ENCODE peak calls at places on chromosome 11, in five cellular contexts. G is RWPE1, O is body of pancreas, K is Panc1, Q is HFF-Myc. W is an unnamed sample.

GRCh38 chr11:78651136-78651775 is 76.6 kb upstream of the NARS2 start:
- DNase-seq in G (no peak), O (no peak), K (no peak), Q (peak), W (no peak)

GRCh38 chr11:7252683-7253213 is 1.0 kb downstream of the SYT9 start:
- DNase-seq in G (no peak), O (peak), K (no peak), Q (no peak), W (no peak)

GRCh38 chr11:62464655-62465054 is 45.8 kb downstream of the SCGB1A1 start:
- DNase-seq in G (no peak), O (no peak), K (no peak), Q (no peak), W (no peak)

GRCh38 chr11:38019072-38019775 is 1421.2 kb upstream of the RAG2 start:
- DNase-seq in G (peak), O (no peak), K (no peak), Q (no peak), W (no peak)

GRCh38 chr11:122750047-122750446 is 88.3 kb upstream of the CRTAM start:
- DNase-seq in G (no peak), O (no peak), K (no peak), Q (no peak), W (no peak)

GRCh38 chr11:128559496-128560103 is 27.8 kb downstream of the ETS1 start:
- DNase-seq in G (no peak), O (no peak), K (no peak), Q (no peak), W (no peak)

GRCh38 chr11:41997860-41998259 is 538.4 kb upstream of the LRRC4C start:
- DNase-seq in G (no peak), O (no peak), K (no peak), Q (no peak), W (no peak)

GRCh38 chr11:68397256-68397655 is 63.3 kb upstream of the PPP6R3 start:
- DNase-seq in G (no peak), O (no peak), K (no peak), Q (no peak), W (no peak)

GRCh38 chr11:66309475-66309874 is 7.4 kb downstream of the CD248 start:
- DNase-seq in G (no peak), O (no peak), K (no peak), Q (no peak), W (no peak)

GRCh38 chr11:33262016-33262638 is 4.9 kb downstream of the HIPK3 start:
- DNase-seq in G (no peak), O (no peak), K (no peak), Q (no peak), W (no peak)

GRCh38 chr11:36010010-36010740 is 66.3 kb downstream of the LDLRAD3 start:
- DNase-seq in G (peak), O (no peak), K (no peak), Q (no peak), W (no peak)

GRCh38 chr11:43920598-43921419 is 21.6 kb upstream of the C11orf96 start:
- DNase-seq in G (peak), O (no peak), K (peak), Q (peak), W (no peak)

GRCh38 chr11:105621985-105622384 is 12.1 kb downstream of the GRIA4 start:
- DNase-seq in G (no peak), O (no peak), K (no peak), Q (no peak), W (no peak)

GRCh38 chr11:12791245-12791644 is 117.0 kb downstream of the TEAD1 start:
- DNase-seq in G (no peak), O (no peak), K (no peak), Q (no peak), W (no peak)

GRCh38 chr11:9273430-9274336 is 8.5 kb upstream of the DENND5A start:
- DNase-seq in G (no peak), O (no peak), K (no peak), Q (no peak), W (no peak)

GRCh38 chr11:3808846-3809623 is 675 bp downstream of the PGAP2 start:
- DNase-seq in G (peak), O (peak), K (peak), Q (peak), W (no peak)

GRCh38 chr11:15911377-15912044 is 444.8 kb downstream of the SOX6 start:
- DNase-seq in G (no peak), O (peak), K (no peak), Q (no peak), W (no peak)

GRCh38 chr11:12411806-12412727 is 34.7 kb downstream of the PARVA start:
- DNase-seq in G (peak), O (peak), K (no peak), Q (peak), W (no peak)

GRCh38 chr11:2772544-2773031 is 72.8 kb upstream of the KCNQ1OT1 start:
- DNase-seq in G (peak), O (no peak), K (no peak), Q (no peak), W (peak)

GRCh38 chr11:60748225-60748624 is 8.4 kb upstream of the MS4A15 start:
- DNase-seq in G (no peak), O (no peak), K (no peak), Q (no peak), W (no peak)

GRCh38 chr11:83257638-83258229 is 28.4 kb downstream of the CCDC90B start:
- DNase-seq in G (peak), O (no peak), K (peak), Q (peak), W (no peak)

GRCh38 chr11:125960771-125961170 is 14.9 kb downstream of the VSIG10L2 start:
- DNase-seq in G (no peak), O (no peak), K (no peak), Q (no peak), W (no peak)

GRCh38 chr11:12706531-12707499 is 32.6 kb downstream of the TEAD1 start:
- DNase-seq in G (no peak), O (peak), K (no peak), Q (no peak), W (no peak)

GRCh38 chr11:80330302-80330701 is 889.5 kb upstream of the TENM4 start:
- DNase-seq in G (peak), O (no peak), K (no peak), Q (no peak), W (no peak)

GRCh38 chr11:47071341-47071740 is 105.3 kb downstream of the ARFGAP2 start:
- DNase-seq in G (no peak), O (no peak), K (no peak), Q (no peak), W (no peak)

GRCh38 chr11:16809901-16810668 is 71.6 kb downstream of the C11orf58 start:
- DNase-seq in G (peak), O (peak), K (no peak), Q (no peak), W (no peak)

DNA sequence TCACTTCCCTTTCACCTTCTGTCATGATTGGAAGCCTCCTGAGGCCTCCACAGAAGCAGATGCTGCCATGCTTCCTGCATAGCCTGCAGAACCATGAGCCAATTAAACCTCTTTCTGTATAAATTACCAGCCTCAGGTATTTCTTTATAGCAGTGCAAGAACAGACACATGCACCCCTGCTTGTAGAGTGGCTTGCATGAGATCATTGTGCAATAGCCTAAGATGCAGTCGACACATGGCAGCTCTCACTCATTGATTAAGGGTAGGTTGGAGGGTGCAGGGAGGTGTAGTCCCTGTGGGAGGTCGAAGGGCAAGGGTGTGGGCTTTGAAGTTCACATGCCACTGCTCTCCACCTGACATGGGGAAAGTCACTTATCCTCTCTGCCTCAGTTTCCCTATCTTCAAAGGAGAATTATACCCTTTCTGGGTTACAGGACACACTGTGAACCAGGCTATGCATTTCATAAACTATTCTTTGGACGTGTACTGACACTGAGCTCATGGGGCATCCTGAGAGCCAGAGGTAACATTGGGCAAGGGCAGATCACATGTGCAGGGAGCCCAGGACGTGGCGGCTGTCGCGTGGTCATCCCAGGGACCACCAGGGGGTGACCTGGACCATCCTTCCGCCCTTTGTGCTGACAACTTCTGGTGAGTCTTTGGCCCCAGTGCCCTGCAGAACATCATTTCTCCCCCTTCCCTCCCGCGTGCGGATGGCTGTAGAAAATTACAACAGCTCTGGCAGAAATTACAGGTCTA is 69.2 kb upstream of the SHANK2 start:
- DNase-seq in G (no peak), O (no peak), K (no peak), Q (no peak), W (no peak)
- TF ChIP-seq CTCF in G (no peak), O (no peak), K (no peak), Q (no peak), W (no peak)

DNA sequence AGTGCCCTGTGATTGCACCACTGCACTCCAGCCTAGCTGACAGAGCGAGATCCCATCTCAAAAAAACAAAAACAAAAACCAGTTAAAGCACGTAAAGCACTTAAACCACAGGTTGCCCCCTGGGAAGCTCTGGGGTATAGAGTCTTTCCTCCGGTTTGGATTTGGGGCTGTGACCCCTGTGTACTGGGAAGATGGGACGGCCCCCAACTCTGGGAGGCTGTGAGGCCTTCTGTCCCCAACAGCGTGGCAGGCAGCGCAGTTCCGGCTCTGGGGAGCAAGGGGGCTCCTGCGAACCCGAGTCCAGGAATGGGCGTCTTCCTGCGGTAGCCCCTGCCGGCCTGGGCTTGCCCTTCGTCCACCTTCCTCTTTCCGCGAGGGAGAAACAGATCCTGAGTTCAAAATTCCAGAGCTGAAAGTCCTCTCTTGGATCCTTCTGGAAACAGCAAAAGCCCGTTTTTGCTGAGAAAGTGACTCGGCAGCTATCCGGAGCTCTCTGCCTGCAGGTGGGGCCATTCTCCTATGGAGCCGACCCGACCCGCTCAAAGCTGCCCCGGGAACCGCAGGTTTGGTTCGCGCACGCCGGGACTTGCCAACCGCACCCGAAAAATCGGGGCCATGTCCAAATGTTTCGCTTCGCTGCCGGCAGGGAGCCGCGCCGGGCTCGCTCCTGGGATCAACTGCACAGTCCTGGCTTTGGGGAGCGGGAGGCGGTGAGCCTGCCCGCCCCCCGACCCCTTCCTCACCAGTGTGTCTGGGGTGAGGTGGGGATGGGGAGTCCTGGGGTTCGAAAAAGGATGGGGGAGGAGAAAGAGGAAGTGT is 36.3 kb upstream of the POLA2 start:
- DNase-seq in G (peak), O (peak), K (peak), Q (no peak), W (no peak)
- TF ChIP-seq CTCF in G (peak), O (peak), K (peak), Q (peak), W (no peak)

DNA sequence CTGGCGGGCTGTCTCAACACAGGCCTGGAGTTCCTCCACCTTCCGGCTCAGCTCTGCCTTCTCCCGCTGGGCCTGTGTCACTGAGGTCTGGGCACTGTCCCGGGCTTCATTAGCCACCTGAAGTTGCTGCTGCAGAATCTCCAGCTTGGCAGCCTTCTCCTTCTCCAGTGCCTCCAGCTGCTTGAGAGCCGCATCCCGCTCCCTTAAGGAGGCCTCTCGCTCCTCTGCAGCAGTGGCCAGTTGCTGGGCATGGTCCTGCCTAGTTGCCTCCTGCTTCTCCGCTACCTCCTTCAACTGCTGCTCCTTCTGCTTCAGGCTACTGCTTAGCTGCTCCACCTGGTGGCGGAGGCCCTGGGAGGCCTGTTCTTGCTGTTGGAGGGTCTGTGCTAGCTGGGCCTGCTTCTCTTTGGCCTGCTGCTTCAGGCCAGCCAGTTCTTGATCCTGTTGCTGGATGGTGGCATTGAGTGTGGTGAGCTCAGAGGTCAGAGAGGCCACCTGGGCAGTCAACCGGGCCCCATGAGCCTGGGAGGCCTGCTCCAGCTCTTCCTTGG is 16.9 kb downstream of the IL18BP start:
- DNase-seq in G (no peak), O (no peak), K (no peak), Q (no peak), W (no peak)
- TF ChIP-seq CTCF in G (no peak), O (no peak), K (peak), Q (peak), W (no peak)

GRCh38 chr11:57763568-57763967 is 2.0 kb downstream of the CTNND1 start:
- DNase-seq in G (peak), O (no peak), K (no peak), Q (no peak), W (no peak)
- TF ChIP-seq CTCF in G (peak), O (peak), K (peak), Q (peak), W (no peak)

GRCh38 chr11:103920449-103920848 is 116.0 kb upstream of the DDI1 start:
- DNase-seq in G (no peak), O (no peak), K (no peak), Q (no peak), W (no peak)

GRCh38 chr11:103924166-103925013 is 112.0 kb upstream of the DDI1 start:
- DNase-seq in G (no peak), O (no peak), K (no peak), Q (no peak), W (no peak)

GRCh38 chr11:103923473-103923931 is 112.9 kb upstream of the DDI1 start:
- DNase-seq in G (peak), O (no peak), K (no peak), Q (no peak), W (no peak)

DNA sequence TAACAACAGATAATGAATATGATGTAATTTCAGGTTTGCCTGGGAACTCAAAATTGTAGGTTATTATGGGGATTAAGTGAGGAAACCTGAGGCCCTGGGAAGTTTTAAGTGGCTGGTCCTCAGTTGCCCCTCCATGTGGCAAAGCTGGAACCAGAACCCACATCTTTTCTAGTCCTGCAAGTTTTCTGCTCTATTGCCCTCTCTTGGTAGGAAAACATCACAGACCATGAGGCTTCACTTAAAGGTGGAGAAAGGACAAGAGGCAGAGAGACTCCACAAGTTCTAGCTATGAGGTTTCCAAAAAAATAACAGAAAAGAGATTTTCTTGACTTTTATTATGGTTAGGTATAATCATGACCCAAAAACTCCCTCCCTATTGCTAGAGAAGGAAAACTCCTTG is 115.5 kb upstream of the DDI1 start:
- DNase-seq in G (no peak), O (no peak), K (no peak), Q (no peak), W (no peak)
- TF ChIP-seq CTCF in G (no peak), O (no peak), K (no peak), Q (no peak), W (no peak)

DNA sequence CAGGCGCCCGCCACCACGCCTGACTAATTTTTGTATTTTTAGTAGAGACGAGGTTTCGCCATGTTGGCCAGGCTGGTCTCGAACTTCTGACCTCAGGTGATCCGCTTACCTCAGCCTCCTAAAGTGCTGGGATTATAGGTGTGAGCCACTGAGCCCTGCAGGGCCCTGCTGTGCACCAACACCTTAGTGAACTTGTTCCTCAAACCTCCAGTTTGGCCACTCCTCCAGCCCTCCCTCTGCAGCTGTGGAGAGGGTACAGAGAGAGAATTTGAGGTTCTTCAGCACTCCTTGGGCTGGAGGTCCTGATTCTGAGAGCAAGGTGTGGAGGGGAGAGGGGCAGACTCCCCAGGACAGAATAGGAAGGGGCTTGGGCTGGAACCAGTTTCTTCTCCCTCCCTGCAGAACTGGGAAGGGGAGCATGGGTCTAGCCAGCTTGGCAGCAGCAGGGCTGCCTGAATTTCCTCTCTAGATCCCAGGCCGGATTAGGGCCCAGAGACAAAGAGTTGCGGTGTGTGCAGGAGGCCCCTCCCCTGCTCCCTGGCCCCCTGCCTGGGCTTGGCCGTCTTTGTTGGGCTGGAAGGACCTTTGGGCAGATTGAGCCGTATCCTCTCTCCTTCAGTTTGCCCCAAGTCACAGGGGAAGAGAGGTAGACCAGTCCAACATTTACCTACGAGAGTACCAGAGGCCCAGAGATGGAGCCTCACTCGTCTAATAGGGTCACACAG is 2.3 kb upstream of the PEX16 start:
- DNase-seq in G (no peak), O (peak), K (no peak), Q (no peak), W (no peak)
- TF ChIP-seq CTCF in G (no peak), O (no peak), K (no peak), Q (no peak), W (no peak)

DNA sequence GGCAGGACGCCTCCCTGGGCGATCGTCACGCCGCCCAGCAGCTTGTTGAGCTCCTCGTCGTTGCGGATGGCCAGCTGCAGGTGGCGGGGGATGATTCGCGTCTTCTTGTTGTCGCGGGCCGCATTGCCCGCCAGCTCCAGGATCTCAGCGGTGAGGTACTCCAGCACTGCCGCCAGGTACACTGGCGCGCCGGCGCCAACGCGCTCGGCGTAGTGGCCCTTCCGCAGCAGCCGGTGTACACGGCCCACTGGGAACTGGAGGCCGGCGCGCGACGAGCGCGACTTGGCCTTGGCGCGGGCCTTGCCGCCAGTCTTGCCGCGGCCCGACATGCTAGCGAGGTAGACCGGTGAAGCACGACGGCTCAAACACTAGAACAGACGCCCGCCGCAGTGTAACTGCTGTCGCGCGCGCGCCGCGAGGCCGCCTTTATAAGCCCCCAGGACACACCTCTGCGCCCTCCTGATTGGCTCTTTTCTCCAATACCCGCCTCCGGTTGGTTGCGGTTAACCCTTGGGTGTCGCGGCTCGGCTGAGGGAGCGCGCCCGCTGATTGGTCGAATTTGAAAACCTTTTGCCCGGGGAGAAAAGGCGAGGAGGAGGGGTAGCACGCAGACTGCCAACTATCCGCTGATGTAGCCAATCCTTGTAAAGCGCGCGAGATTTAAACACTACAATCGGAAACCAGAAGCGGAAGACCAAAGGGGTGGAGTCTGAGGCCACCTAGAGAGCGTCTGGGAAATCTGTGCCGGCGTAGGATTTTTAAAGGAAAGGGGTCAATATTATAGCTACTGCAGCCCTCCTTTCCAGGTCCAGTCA is 6.4 kb downstream of the DPAGT1 start:
- DNase-seq in G (peak), O (peak), K (peak), Q (peak), W (peak)
- TF ChIP-seq CTCF in G (peak), O (peak), K (peak), Q (no peak), W (peak)